ENCODE peak calls at places on chromosome 2, in nine cellular contexts. I, Q, X, L, F, P, W, M and D are unnamed samples.

GRCh38 chr2:195108182-195108581 is 548.8 kb upstream of the SLC39A10 start:
- DNase-seq in L (no peak), X (no peak), P (no peak), W (no peak), M (no peak), F (no peak), I (no peak), Q (no peak), D (no peak)

GRCh38 chr2:159716857-159717256 is 4.6 kb downstream of the MARCHF7 start:
- DNase-seq in P (no peak), M (no peak), F (no peak), L (no peak), X (no peak), W (no peak), Q (no peak), I (no peak), D (no peak)

GRCh38 chr2:98605076-98605475 is 3.2 kb downstream of the COA5 start:
- DNase-seq in L (no peak), M (no peak), X (no peak), F (no peak), P (no peak), I (no peak), Q (no peak), W (no peak), D (no peak)

GRCh38 chr2:202121532-202122166 is 48.6 kb downstream of the KIAA2012 start:
- DNase-seq in I (no peak), M (no peak), W (no peak), Q (no peak), X (no peak), F (no peak), L (no peak), P (no peak), D (no peak)

GRCh38 chr2:56613917-56614316 is 430.1 kb downstream of the CCDC85A start:
- DNase-seq in W (no peak), X (no peak), L (no peak), Q (no peak), F (no peak), I (no peak), M (no peak), P (no peak), D (no peak)

GRCh38 chr2:24495451-24495850 is 4.4 kb downstream of the NCOA1 start:
- DNase-seq in M (no peak), W (no peak), I (no peak), P (no peak), Q (no peak), L (no peak), X (no peak), F (no peak), D (no peak)

GRCh38 chr2:61492476-61492875 is 21.6 kb upstream of the USP34 start:
- DNase-seq in X (no peak), Q (no peak), P (no peak), I (no peak), F (no peak), L (no peak), W (no peak), M (no peak), D (no peak)

GRCh38 chr2:206531996-206532543 is 88.7 kb downstream of the ADAM23 start:
- DNase-seq in M (no peak), W (no peak), I (no peak), P (no peak), X (no peak), F (peak; percentile 34), Q (peak; percentile 31), L (no peak), D (no peak)

GRCh38 chr2:197878792-197879191 is 74.4 kb downstream of the PLCL1 start:
- DNase-seq in X (no peak), L (no peak), I (no peak), P (no peak), F (peak; percentile 76), M (no peak), W (no peak), Q (no peak), D (no peak)

DNA sequence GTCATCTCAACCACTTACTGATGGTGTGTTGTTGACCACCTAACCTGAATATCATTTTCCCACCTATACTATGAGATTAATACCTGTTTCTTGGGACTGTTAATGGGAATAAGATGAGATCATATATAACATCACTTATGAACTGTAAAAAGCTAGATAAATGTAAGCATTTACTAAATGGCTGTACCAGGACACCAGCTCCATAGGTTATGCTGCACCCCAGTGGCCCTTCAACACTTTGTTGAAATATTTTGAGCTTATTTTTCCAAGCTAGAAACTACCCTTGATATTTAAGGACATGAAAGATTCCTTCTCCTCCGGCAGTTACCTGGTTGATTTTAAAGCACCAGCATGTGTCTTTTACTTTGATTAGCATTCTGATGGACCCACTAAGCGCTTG is 138.0 kb upstream of the CDCA7 start:
- DNase-seq in F (no peak), I (no peak), Q (peak; percentile 25), M (no peak), X (no peak), P (no peak), L (no peak), W (no peak), D (no peak)
- TF ChIP-seq CTCF in F (no peak), I (no peak), Q (peak; percentile 29), M (no peak), X (no peak), P (peak; percentile 1), L (no peak), W (no peak), D (no peak)

GRCh38 chr2:50782543-50782942 is 249.4 kb downstream of the NRXN1 start:
- DNase-seq in L (no peak), M (no peak), Q (peak; percentile 4), X (no peak), W (no peak), I (no peak), P (no peak), F (no peak), D (no peak)

GRCh38 chr2:50785781-50786180 is 246.2 kb downstream of the NRXN1 start:
- DNase-seq in F (no peak), I (no peak), M (no peak), Q (no peak), W (no peak), P (no peak), L (no peak), X (no peak), D (no peak)

GRCh38 chr2:50783116-50783515 is 248.8 kb downstream of the NRXN1 start:
- DNase-seq in I (no peak), W (no peak), M (no peak), L (no peak), X (no peak), Q (no peak), F (no peak), P (no peak), D (no peak)

GRCh38 chr2:50787636-50788035 is 244.3 kb downstream of the NRXN1 start:
- DNase-seq in M (no peak), Q (no peak), F (no peak), L (no peak), I (no peak), X (no peak), W (no peak), P (no peak), D (no peak)

DNA sequence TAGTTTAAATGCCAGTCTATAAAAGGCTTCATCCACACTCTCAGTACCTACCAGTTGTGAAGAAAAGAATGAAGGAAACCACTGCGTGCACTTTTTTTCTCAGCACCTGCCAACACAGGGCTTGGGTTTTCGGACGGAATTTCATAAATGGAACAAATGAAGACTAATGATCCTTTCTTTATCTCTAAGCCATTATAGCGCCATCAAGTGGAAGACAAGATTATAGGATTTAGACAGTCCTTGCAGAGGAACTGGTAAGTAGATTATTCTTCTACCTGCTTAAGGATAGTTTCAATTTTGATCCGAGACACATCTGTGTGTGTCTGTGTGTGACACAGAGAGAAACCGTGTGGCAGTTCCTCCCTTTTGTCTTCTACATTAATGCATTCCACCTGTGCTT is 245.6 kb downstream of the NRXN1 start:
- DNase-seq in M (no peak), Q (no peak), I (no peak), W (no peak), L (no peak), P (no peak), X (no peak), F (no peak), D (no peak)
- TF ChIP-seq CTCF in M (peak; percentile 15), Q (no peak), I (no peak), W (no peak), L (no peak), P (no peak), X (no peak), F (no peak), D (no peak)

GRCh38 chr2:226622484-226622883 is 177.1 kb downstream of the IRS1 start:
- DNase-seq in I (no peak), M (no peak), Q (peak; percentile 20), P (no peak), L (no peak), X (no peak), F (no peak), W (no peak), D (no peak)
- TF ChIP-seq CTCF in I (no peak), M (peak; percentile 29), Q (peak; percentile 42), P (no peak), L (no peak), X (no peak), F (peak; percentile 18), W (peak; percentile 59), D (peak; percentile 32)

GRCh38 chr2:101872480-101872879 is 119.3 kb upstream of the IL1R2 start:
- DNase-seq in X (no peak), Q (no peak), M (no peak), L (no peak), F (no peak), I (no peak), W (no peak), P (no peak), D (no peak)

GRCh38 chr2:101874069-101874468 is 117.7 kb upstream of the IL1R2 start:
- DNase-seq in W (no peak), P (no peak), M (no peak), X (no peak), L (no peak), I (no peak), Q (no peak), F (no peak), D (no peak)

GRCh38 chr2:101870444-101870843 is 121.3 kb upstream of the IL1R2 start:
- DNase-seq in M (no peak), L (no peak), W (no peak), X (no peak), Q (no peak), F (no peak), I (no peak), P (no peak), D (no peak)

GRCh38 chr2:101871480-101871879 is 120.3 kb upstream of the IL1R2 start:
- DNase-seq in Q (no peak), I (no peak), F (no peak), X (no peak), L (no peak), P (no peak), M (no peak), W (no peak), D (no peak)

GRCh38 chr2:101873543-101873942 is 118.2 kb upstream of the IL1R2 start:
- DNase-seq in Q (peak; percentile 38), L (no peak), W (no peak), F (no peak), M (no peak), P (no peak), X (no peak), I (no peak), D (no peak)
- TF ChIP-seq CTCF in Q (peak; percentile 44), L (no peak), W (peak; percentile 22), F (peak; percentile 34), M (peak; percentile 43), P (peak; percentile 34), X (no peak), I (no peak), D (peak; percentile 38)